ENCODE peak calls at places on chromosomes 13 and 19, in nine cellular contexts. R is omental fat pad, B is breast epithelium, Y is GM23338, Q is IMR-90, P is neural crest cell, W is stomach, L is Calu3, G is tibial nerve. M is an unnamed sample.

GRCh38 chr13:87107626-87108025 is 563.5 kb upstream of the SLITRK5 start:
- DNase-seq in Q (peak; percentile 26), G (no peak), W (no peak), L (no peak), P (no peak), B (no peak), R (no peak), Y (no peak), M (no peak)

GRCh38 chr13:29817604-29818378 is 32.6 kb downstream of the UBL3 start:
- DNase-seq in R (no peak), L (no peak), G (no peak), Q (peak; percentile 23), Y (no peak), P (no peak), W (no peak), B (no peak), M (no peak)

GRCh38 chr13:61463027-61463426 is 47.4 kb upstream of the PCDH20 start:
- DNase-seq in L (no peak), B (no peak), Y (no peak), Q (no peak), G (no peak), R (no peak), W (no peak), P (no peak), M (no peak)

GRCh38 chr19:41518141-41518540 is 57.8 kb upstream of the CEACAM21 start:
- DNase-seq in Y (no peak), B (no peak), L (no peak), W (no peak), P (no peak), R (no peak), Q (no peak), G (no peak), M (no peak)

GRCh38 chr13:23500858-23501257 is 67.4 kb upstream of the SACS start:
- DNase-seq in B (no peak), L (no peak), P (no peak), W (no peak), Q (peak; percentile 96), G (no peak), Y (no peak), R (no peak), M (no peak)

GRCh38 chr19:15622991-15623390 is 8.0 kb downstream of the CYP4F8 start:
- DNase-seq in G (no peak), Q (no peak), B (no peak), W (no peak), Y (no peak), L (peak; percentile 41), P (no peak), R (no peak), M (no peak)

GRCh38 chr19:3359850-3360493 is 6.4 kb upstream of the NFIC start:
- DNase-seq in Y (peak; percentile 54), G (no peak), P (no peak), Q (no peak), L (no peak), B (no peak), W (no peak), R (no peak), M (no peak)

GRCh38 chr19:19538077-19538764 is at the start of gene CILP2:
- DNase-seq in R (peak; percentile 44), P (peak; percentile 69), G (no peak), Q (no peak), Y (peak; percentile 89), B (no peak), L (peak; percentile 67), W (peak; percentile 37), M (no peak)

GRCh38 chr13:60981407-60981806 is 434.2 kb downstream of the PCDH20 start:
- DNase-seq in B (no peak), Q (no peak), P (no peak), W (no peak), Y (no peak), R (no peak), L (no peak), G (no peak), M (no peak)

GRCh38 chr19:16373539-16373938 is 48.9 kb downstream of the KLF2 start:
- DNase-seq in G (peak; percentile 61), R (no peak), Q (peak; percentile 83), W (no peak), B (no peak), L (no peak), Y (no peak), P (no peak), M (no peak)

GRCh38 chr13:54628383-54628782 is 1599.8 kb downstream of the OLFM4 start:
- DNase-seq in Q (no peak), G (no peak), P (no peak), Y (no peak), L (no peak), W (no peak), R (no peak), B (no peak), M (no peak)

GRCh38 chr19:50500753-50501151 is 10.2 kb downstream of the JOSD2 start:
- DNase-seq in Q (no peak), G (no peak), P (no peak), B (no peak), W (no peak), L (no peak), R (no peak), Y (no peak), M (no peak)

GRCh38 chr13:80030491-80030890 is 310.4 kb downstream of the SPRY2 start:
- DNase-seq in L (peak; percentile 22), Q (no peak), G (no peak), Y (peak; percentile 28), R (no peak), P (no peak), B (no peak), W (no peak), M (no peak)
- TF ChIP-seq CTCF in L (no peak), Q (no peak), G (peak; percentile 26), Y (peak; percentile 46), R (no peak), P (no peak), B (no peak), W (peak; percentile 11), M (no peak)

GRCh38 chr13:98334620-98335205 is 157.6 kb upstream of the RNF113B start:
- DNase-seq in Y (no peak), P (no peak), B (no peak), L (no peak), G (no peak), R (no peak), W (no peak), Q (no peak), M (no peak)

GRCh38 chr13:98333481-98333880 is 156.4 kb upstream of the RNF113B start:
- DNase-seq in W (no peak), L (no peak), G (no peak), Q (no peak), Y (no peak), R (no peak), B (no peak), P (peak; percentile 29), M (no peak)

GRCh38 chr13:98335721-98336120 is 158.7 kb upstream of the RNF113B start:
- DNase-seq in G (no peak), L (no peak), P (no peak), B (no peak), Q (no peak), R (no peak), W (no peak), Y (no peak), M (no peak)

GRCh38 chr13:98340026-98340425 is 163.0 kb upstream of the RNF113B start:
- DNase-seq in Y (no peak), P (no peak), L (no peak), R (no peak), B (no peak), Q (no peak), G (no peak), W (no peak), M (no peak)

DNA sequence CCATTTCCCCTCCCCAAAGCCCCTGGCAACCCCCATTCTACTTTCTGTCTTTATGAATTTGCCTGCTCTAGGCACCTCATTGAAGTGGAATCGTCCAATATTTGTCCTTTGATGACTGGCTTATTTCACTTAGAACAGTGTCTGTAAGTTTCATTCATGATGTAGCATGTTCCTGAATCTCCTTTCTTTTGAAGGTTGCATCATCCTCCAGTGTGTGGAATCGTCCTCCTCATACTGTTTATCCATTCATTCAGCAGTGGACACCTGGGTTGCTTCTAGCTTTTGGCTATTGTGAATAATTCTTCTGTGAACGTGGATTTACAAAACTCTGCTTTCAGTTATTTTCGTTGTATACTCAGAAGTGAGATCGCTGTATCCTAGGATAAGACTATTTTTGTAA is 161.2 kb upstream of the RNF113B start:
- DNase-seq in R (no peak), W (no peak), L (no peak), Q (no peak), P (no peak), Y (no peak), B (no peak), G (no peak), M (no peak)
- TF ChIP-seq CTCF in R (no peak), W (no peak), L (no peak), Q (no peak), P (no peak), Y (no peak), B (no peak), G (no peak), M (no peak)

GRCh38 chr13:94660695-94661324 is 51.5 kb downstream of the SOX21 start:
- DNase-seq in P (peak; percentile 12), Q (peak; percentile 41), L (no peak), W (no peak), Y (peak; percentile 75), R (no peak), G (no peak), B (no peak), M (no peak)

GRCh38 chr13:94657167-94657566 is 55.2 kb downstream of the SOX21 start:
- DNase-seq in L (no peak), Y (no peak), W (no peak), R (no peak), Q (peak; percentile 57), G (no peak), B (no peak), P (no peak), M (no peak)

GRCh38 chr13:94656766-94657165 is 55.1 kb downstream of the GPR180 start:
- DNase-seq in L (no peak), Y (peak; percentile 6), G (no peak), Q (peak; percentile 99), R (no peak), W (no peak), P (no peak), B (no peak), M (no peak)

GRCh38 chr13:94661396-94661795 is 50.9 kb downstream of the SOX21 start:
- DNase-seq in W (no peak), B (no peak), L (no peak), Q (no peak), Y (no peak), G (no peak), P (no peak), R (no peak), M (no peak)

GRCh38 chr13:94658926-94659649 is 53.3 kb downstream of the SOX21 start:
- DNase-seq in L (no peak), Y (peak; percentile 59), G (no peak), Q (no peak), B (no peak), W (no peak), P (no peak), R (no peak), M (no peak)
- TF ChIP-seq CTCF in L (no peak), Y (peak; percentile 25), G (no peak), Q (no peak), B (no peak), W (no peak), P (peak; percentile 29), R (no peak), M (peak; percentile 57)

DNA sequence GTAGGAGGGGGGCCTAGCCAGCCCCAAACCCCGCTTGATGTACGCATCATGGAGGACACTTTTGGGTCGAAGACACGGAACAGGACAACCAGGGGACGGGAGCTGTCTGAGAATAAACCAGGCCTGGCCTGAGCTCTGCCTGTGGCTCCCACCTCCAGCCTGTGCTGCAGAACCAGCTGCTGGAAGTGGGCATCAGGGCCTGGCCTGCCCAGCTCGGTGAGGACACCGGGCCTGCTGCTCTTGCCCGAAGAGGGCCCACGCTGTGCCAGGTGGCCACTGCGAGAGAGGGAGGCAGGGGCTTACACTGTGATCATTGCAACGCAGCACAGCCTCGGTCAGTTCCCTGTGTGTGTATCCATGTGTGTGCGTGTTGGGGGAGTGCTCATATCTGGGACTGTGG is 34.6 kb downstream of the CEBPG start:
- DNase-seq in W (no peak), G (no peak), L (no peak), P (no peak), B (no peak), Q (no peak), R (no peak), Y (no peak), M (no peak)
- TF ChIP-seq CTCF in W (no peak), G (no peak), L (no peak), P (no peak), B (no peak), Q (no peak), R (no peak), Y (no peak), M (no peak)